ENCODE peak calls at places on chromosomes 2 and 18, in six cellular contexts. H, I, L, U, T and K are unnamed samples.

GRCh38 chr2:239710953-239711861 is 310.4 kb upstream of the HDAC4 start:
- DNase-seq in U (no peak), T (no peak), I (no peak), H (no peak), L (no peak), K (no peak)

GRCh38 chr18:21735452-21736015 is 5.1 kb upstream of the MIB1 start:
- DNase-seq in H (peak; percentile 38), I (no peak), U (no peak), T (peak; percentile 22), L (no peak), K (no peak)

GRCh38 chr2:203586151-203586550 is 51.0 kb upstream of the RAPH1 start:
- DNase-seq in U (no peak), T (no peak), I (no peak), L (no peak), H (no peak), K (no peak)

GRCh38 chr2:105442056-105442455 is 43.2 kb upstream of the FHL2 start:
- DNase-seq in U (no peak), H (no peak), I (no peak), T (no peak), L (no peak), K (no peak)

GRCh38 chr2:199602271-199602895 is 144.6 kb upstream of the SATB2 start:
- DNase-seq in I (peak; percentile 75), U (peak; percentile 41), T (no peak), H (peak; percentile 18), L (no peak), K (no peak)

GRCh38 chr2:160590664-160591063 is 97.1 kb upstream of the RBMS1 start:
- DNase-seq in L (no peak), I (no peak), U (no peak), H (no peak), T (no peak), K (no peak)

GRCh38 chr18:2994603-2995432 is 18.1 kb downstream of the LPIN2 start:
- DNase-seq in H (no peak), U (no peak), L (no peak), T (peak; percentile 64), I (no peak), K (no peak)

GRCh38 chr2:33268246-33268831 is 208.1 kb upstream of the RASGRP3 start:
- DNase-seq in T (no peak), I (no peak), H (no peak), L (no peak), U (no peak), K (no peak)

GRCh38 chr2:222778400-222778799 is 82.4 kb upstream of the ACSL3 start:
- DNase-seq in H (no peak), L (no peak), T (no peak), U (no peak), I (no peak), K (no peak)

GRCh38 chr2:181516992-181517391 is 59.8 kb downstream of the ITGA4 start:
- DNase-seq in H (no peak), L (no peak), I (no peak), T (no peak), U (no peak), K (no peak)

GRCh38 chr2:237408280-237408679 is 5.7 kb downstream of the COL6A3 start:
- DNase-seq in H (no peak), I (no peak), T (no peak), U (no peak), L (no peak), K (no peak)

GRCh38 chr2:157784823-157785175 is 91.3 kb downstream of the ACVR1 start:
- DNase-seq in T (no peak), U (no peak), L (no peak), I (no peak), H (no peak), K (no peak)

GRCh38 chr18:13268035-13268700 is 49.6 kb downstream of the LDLRAD4 start:
- DNase-seq in H (no peak), I (peak; percentile 41), L (no peak), U (no peak), T (no peak), K (peak; percentile 5)

GRCh38 chr2:167240671-167241070 is 352.4 kb downstream of the XIRP2 start:
- DNase-seq in H (no peak), U (no peak), T (no peak), I (no peak), L (no peak), K (no peak)

GRCh38 chr2:207112397-207112796 is 53.4 kb downstream of the KLF7 start:
- DNase-seq in I (peak; percentile 64), U (no peak), H (no peak), L (no peak), T (no peak), K (no peak)

GRCh38 chr18:11137400-11137799 is 12.0 kb downstream of the PIEZO2 start:
- DNase-seq in T (no peak), L (no peak), I (no peak), U (no peak), H (no peak), K (no peak)

GRCh38 chr2:25618676-25619075 is 54.7 kb downstream of the DTNB start:
- DNase-seq in L (no peak), I (no peak), T (no peak), U (no peak), H (peak; percentile 21), K (peak; percentile 72)

GRCh38 chr2:42089340-42089925 is 41.6 kb downstream of the PKDCC start:
- DNase-seq in T (no peak), L (no peak), U (peak; percentile 32), H (peak; percentile 59), I (no peak), K (no peak)

GRCh38 chr2:221541131-221541735 is 30.9 kb downstream of the EPHA4 start:
- DNase-seq in I (no peak), T (no peak), U (no peak), H (no peak), L (no peak), K (no peak)

GRCh38 chr2:46650556-46651001 is 171.2 kb downstream of the TMEM247 start:
- DNase-seq in U (peak; percentile 77), H (peak; percentile 47), I (peak; percentile 88), T (peak; percentile 42), L (peak; percentile 14), K (peak; percentile 57)

GRCh38 chr2:115412501-115412900 is 970.1 kb downstream of the DPP10 start:
- DNase-seq in L (no peak), U (no peak), I (no peak), H (no peak), T (no peak), K (no peak)

GRCh38 chr2:152432206-152432653 is 97.3 kb downstream of the FMNL2 start:
- DNase-seq in T (no peak), I (peak; percentile 79), U (peak; percentile 77), H (peak; percentile 16), L (no peak), K (no peak)

GRCh38 chr18:22545091-22545795 is 127.5 kb upstream of the CTAGE1 start:
- DNase-seq in T (no peak), H (no peak), I (no peak), L (no peak), U (no peak), K (no peak)